ENCODE peak calls at places on chromosomes 11 and 22, in nine cellular contexts. A, L, V, B, H, T, O, D and F are unnamed samples.

GRCh38 chr11:20022363-20023081 is 137.8 kb downstream of the DBX1 start:
- DNase-seq in A (no peak), L (no peak), B (no peak), H (no peak), O (peak), V (no peak), D (peak), T (peak), F (no peak)

GRCh38 chr11:100632970-100633452 is 54.1 kb upstream of the ARHGAP42 start:
- DNase-seq in D (no peak), A (peak), V (no peak), O (no peak), L (peak), T (peak), H (no peak), B (no peak), F (no peak)

GRCh38 chr11:86548278-86548917 is 124.0 kb downstream of the ME3 start:
- DNase-seq in H (no peak), D (no peak), T (no peak), V (no peak), O (no peak), A (no peak), B (no peak), L (no peak), F (no peak)

GRCh38 chr22:50600541-50600940 is at the start of gene MAPK8IP2:
- DNase-seq in L (no peak), B (no peak), D (no peak), O (peak), H (no peak), A (no peak), V (peak), T (peak), F (peak)

GRCh38 chr11:115360186-115360824 is 143.9 kb downstream of the CADM1 start:
- DNase-seq in B (no peak), L (no peak), T (no peak), D (no peak), H (no peak), A (no peak), V (no peak), O (no peak), F (no peak)

GRCh38 chr22:48653306-48653705 is 1174.4 kb downstream of the BRD1 start:
- DNase-seq in V (no peak), B (no peak), T (no peak), O (no peak), D (no peak), H (no peak), L (no peak), A (no peak), F (no peak)

GRCh38 chr11:67237574-67237973 is 28.7 kb upstream of the GRK2 start:
- DNase-seq in A (no peak), T (no peak), B (no peak), H (no peak), V (no peak), O (no peak), L (no peak), D (no peak), F (no peak)

GRCh38 chr22:32579533-32580220 is 105.1 kb downstream of the FBXO7 start:
- DNase-seq in V (no peak), O (no peak), B (no peak), A (no peak), L (no peak), D (no peak), T (no peak), H (no peak), F (no peak)

GRCh38 chr11:65773784-65774411 is 6.9 kb downstream of the AP5B1 start:
- DNase-seq in A (peak), B (no peak), L (no peak), D (no peak), T (no peak), V (peak), O (no peak), H (peak), F (no peak)

GRCh38 chr11:60195923-60196368 is 13.1 kb upstream of the MS4A6A start:
- DNase-seq in D (no peak), B (no peak), O (no peak), A (no peak), V (no peak), H (no peak), L (no peak), T (no peak), F (no peak)

GRCh38 chr11:111908639-111909305 is 2.8 kb downstream of the CRYAB start:
- DNase-seq in L (no peak), D (no peak), T (no peak), V (no peak), A (no peak), H (peak), O (no peak), B (no peak), F (no peak)

GRCh38 chr22:40215266-40215665 is 37.5 kb downstream of the TNRC6B start:
- DNase-seq in V (no peak), T (no peak), L (peak), D (peak), O (no peak), B (no peak), A (peak), H (no peak), F (no peak)

GRCh38 chr11:32990481-32990880 is 25.2 kb upstream of the DEPDC7 start:
- DNase-seq in L (no peak), H (no peak), B (no peak), O (no peak), A (no peak), D (no peak), V (no peak), T (no peak), F (no peak)

GRCh38 chr11:117562111-117562510 is 234.5 kb downstream of the CEP164 start:
- DNase-seq in D (no peak), O (no peak), B (no peak), L (no peak), T (no peak), H (no peak), V (no peak), A (no peak), F (no peak)